ENCODE peak calls at places on chromosomes 7 and 10, in ten cellular contexts. One of them, this sample, is unnamed.
A peak's percentile ranks its signal among the peaks of the same experiment; 100 is the strongest.

GRCh38 chr7:127885843-127886242 is 145.4 kb downstream of the LRRC4 start:
- DNase-seq in stomach: no peak
- DNase-seq in thyroid gland: no peak
- DNase-seq in prostate gland: no peak
- DNase-seq in adipocyte: peak; percentile 73
- DNase-seq in OCI-LY7: no peak
- DNase-seq in psoas muscle: no peak
- DNase-seq in mesendoderm: peak; percentile 90
- DNase-seq in cardiac muscle cell: no peak
- DNase-seq in thoracic aorta: peak; percentile 19
- DNase-seq in this sample: no peak

GRCh38 chr7:124992881-124993562 is 63.4 kb upstream of the POT1 start:
- DNase-seq in stomach: peak; percentile 33
- DNase-seq in thyroid gland: no peak
- DNase-seq in prostate gland: no peak
- DNase-seq in adipocyte: peak; percentile 89
- DNase-seq in OCI-LY7: no peak
- DNase-seq in psoas muscle: no peak
- DNase-seq in mesendoderm: peak; percentile 74
- DNase-seq in cardiac muscle cell: no peak
- DNase-seq in thoracic aorta: peak; percentile 6
- DNase-seq in this sample: no peak

GRCh38 chr10:30028006-30028441 is 31.4 kb downstream of the JCAD start:
- DNase-seq in stomach: peak; percentile 66
- DNase-seq in thyroid gland: peak; percentile 96
- DNase-seq in prostate gland: peak; percentile 47
- DNase-seq in adipocyte: no peak
- DNase-seq in OCI-LY7: no peak
- DNase-seq in psoas muscle: no peak
- DNase-seq in mesendoderm: no peak
- DNase-seq in cardiac muscle cell: no peak
- DNase-seq in thoracic aorta: no peak
- DNase-seq in this sample: peak; percentile 44

GRCh38 chr10:37707829-37708578 is 149.4 kb downstream of the ZNF248 start:
- DNase-seq in stomach: no peak
- DNase-seq in thyroid gland: no peak
- DNase-seq in prostate gland: no peak
- DNase-seq in adipocyte: no peak
- DNase-seq in OCI-LY7: no peak
- DNase-seq in psoas muscle: no peak
- DNase-seq in mesendoderm: no peak
- DNase-seq in cardiac muscle cell: no peak
- DNase-seq in thoracic aorta: no peak
- DNase-seq in this sample: no peak

GRCh38 chr7:149753370-149754233 is 19.8 kb downstream of the ZNF467 start:
- DNase-seq in stomach: peak; percentile 66
- DNase-seq in thyroid gland: peak; percentile 46
- DNase-seq in prostate gland: no peak
- DNase-seq in adipocyte: peak; percentile 68
- DNase-seq in OCI-LY7: no peak
- DNase-seq in psoas muscle: no peak
- DNase-seq in mesendoderm: peak; percentile 54
- DNase-seq in cardiac muscle cell: peak; percentile 72
- DNase-seq in thoracic aorta: no peak
- DNase-seq in this sample: no peak

GRCh38 chr7:117616694-117617093 is 136.9 kb downstream of the CFTR start:
- DNase-seq in stomach: no peak
- DNase-seq in thyroid gland: no peak
- DNase-seq in prostate gland: no peak
- DNase-seq in adipocyte: no peak
- DNase-seq in OCI-LY7: no peak
- DNase-seq in psoas muscle: no peak
- DNase-seq in mesendoderm: no peak
- DNase-seq in cardiac muscle cell: no peak
- DNase-seq in thoracic aorta: no peak
- DNase-seq in this sample: no peak

GRCh38 chr7:17313175-17313574 is 14.7 kb downstream of the AHR start:
- DNase-seq in stomach: no peak
- DNase-seq in thyroid gland: no peak
- DNase-seq in prostate gland: no peak
- DNase-seq in adipocyte: no peak
- DNase-seq in OCI-LY7: no peak
- DNase-seq in psoas muscle: no peak
- DNase-seq in mesendoderm: no peak
- DNase-seq in cardiac muscle cell: no peak
- DNase-seq in thoracic aorta: no peak
- DNase-seq in this sample: no peak

GRCh38 chr7:43108255-43109011 is 4.0 kb upstream of the HECW1 start:
- DNase-seq in stomach: peak; percentile 72
- DNase-seq in thyroid gland: peak; percentile 86
- DNase-seq in prostate gland: peak; percentile 46
- DNase-seq in adipocyte: peak; percentile 73
- DNase-seq in OCI-LY7: peak; percentile 75
- DNase-seq in psoas muscle: peak; percentile 31
- DNase-seq in mesendoderm: peak; percentile 87
- DNase-seq in cardiac muscle cell: peak; percentile 79
- DNase-seq in thoracic aorta: peak; percentile 19
- DNase-seq in this sample: no peak

GRCh38 chr10:3853547-3853989 is 68.6 kb upstream of the KLF6 start:
- DNase-seq in stomach: peak; percentile 69
- DNase-seq in thyroid gland: peak; percentile 90
- DNase-seq in prostate gland: peak; percentile 89
- DNase-seq in adipocyte: no peak
- DNase-seq in OCI-LY7: no peak
- DNase-seq in psoas muscle: no peak
- DNase-seq in mesendoderm: no peak
- DNase-seq in cardiac muscle cell: no peak
- DNase-seq in thoracic aorta: no peak
- DNase-seq in this sample: no peak
- H3K4me1 ChIP-seq in stomach: peaks cover 42% of the 10 kb centered on the region
- H3K4me1 ChIP-seq in thyroid gland: peaks cover 14% of the 10 kb centered on the region
- H3K4me1 ChIP-seq in prostate gland: peaks cover 9% of the 10 kb centered on the region
- H3K4me1 ChIP-seq in adipocyte: peaks cover 37% of the 10 kb centered on the region
- H3K4me1 ChIP-seq in OCI-LY7: peaks cover 12% of the 10 kb centered on the region
- H3K4me1 ChIP-seq in psoas muscle: peaks cover 28% of the 10 kb centered on the region
- H3K4me1 ChIP-seq in mesendoderm: peaks cover 6% of the 10 kb centered on the region
- H3K4me1 ChIP-seq in cardiac muscle cell: no peaks in the 10 kb centered on the region
- H3K4me1 ChIP-seq in thoracic aorta: peaks cover 41% of the 10 kb centered on the region
- H3K4me1 ChIP-seq in this sample: peaks cover 29% of the 10 kb centered on the region

GRCh38 chr10:125107972-125108580 is 52.3 kb downstream of the CTBP2 start:
- DNase-seq in stomach: no peak
- DNase-seq in thyroid gland: no peak
- DNase-seq in prostate gland: no peak
- DNase-seq in adipocyte: no peak
- DNase-seq in OCI-LY7: no peak
- DNase-seq in psoas muscle: no peak
- DNase-seq in mesendoderm: no peak
- DNase-seq in cardiac muscle cell: no peak
- DNase-seq in thoracic aorta: no peak
- DNase-seq in this sample: no peak
- H3K36me3 ChIP-seq in stomach: peaks cover 48% of the 10 kb centered on the region
- H3K36me3 ChIP-seq in thyroid gland: peaks cover 17% of the 10 kb centered on the region
- H3K36me3 ChIP-seq in prostate gland: no peaks in the 10 kb centered on the region
- H3K36me3 ChIP-seq in adipocyte: peaks cover 25% of the 10 kb centered on the region
- H3K36me3 ChIP-seq in OCI-LY7: no peaks in the 10 kb centered on the region
- H3K36me3 ChIP-seq in psoas muscle: no peaks in the 10 kb centered on the region
- H3K36me3 ChIP-seq in mesendoderm: peaks cover 12% of the 10 kb centered on the region
- H3K36me3 ChIP-seq in cardiac muscle cell: peaks cover 14% of the 10 kb centered on the region
- H3K36me3 ChIP-seq in thoracic aorta: peaks cover 11% of the 10 kb centered on the region
- H3K36me3 ChIP-seq in this sample: no peaks in the 10 kb centered on the region

GRCh38 chr10:74011016-74011415 is 13.1 kb downstream of the VCL start:
- DNase-seq in stomach: no peak
- DNase-seq in thyroid gland: no peak
- DNase-seq in prostate gland: no peak
- DNase-seq in adipocyte: no peak
- DNase-seq in OCI-LY7: no peak
- DNase-seq in psoas muscle: no peak
- DNase-seq in mesendoderm: no peak
- DNase-seq in cardiac muscle cell: no peak
- DNase-seq in thoracic aorta: no peak
- DNase-seq in this sample: no peak

GRCh38 chr10:74013004-74013403 is 15.1 kb downstream of the VCL start:
- DNase-seq in stomach: no peak
- DNase-seq in thyroid gland: no peak
- DNase-seq in prostate gland: no peak
- DNase-seq in adipocyte: no peak
- DNase-seq in OCI-LY7: no peak
- DNase-seq in psoas muscle: no peak
- DNase-seq in mesendoderm: no peak
- DNase-seq in cardiac muscle cell: no peak
- DNase-seq in thoracic aorta: no peak
- DNase-seq in this sample: no peak

GRCh38 chr10:74012480-74012879 is 14.6 kb downstream of the VCL start:
- DNase-seq in stomach: no peak
- DNase-seq in thyroid gland: no peak
- DNase-seq in prostate gland: no peak
- DNase-seq in adipocyte: no peak
- DNase-seq in OCI-LY7: peak; percentile 51
- DNase-seq in psoas muscle: no peak
- DNase-seq in mesendoderm: no peak
- DNase-seq in cardiac muscle cell: no peak
- DNase-seq in thoracic aorta: no peak
- DNase-seq in this sample: no peak

GRCh38 chr10:74008212-74008731 is 10.4 kb downstream of the VCL start:
- DNase-seq in stomach: no peak
- DNase-seq in thyroid gland: no peak
- DNase-seq in prostate gland: no peak
- DNase-seq in adipocyte: peak; percentile 89
- DNase-seq in OCI-LY7: peak; percentile 76
- DNase-seq in psoas muscle: no peak
- DNase-seq in mesendoderm: no peak
- DNase-seq in cardiac muscle cell: no peak
- DNase-seq in thoracic aorta: no peak
- DNase-seq in this sample: no peak

DNA sequence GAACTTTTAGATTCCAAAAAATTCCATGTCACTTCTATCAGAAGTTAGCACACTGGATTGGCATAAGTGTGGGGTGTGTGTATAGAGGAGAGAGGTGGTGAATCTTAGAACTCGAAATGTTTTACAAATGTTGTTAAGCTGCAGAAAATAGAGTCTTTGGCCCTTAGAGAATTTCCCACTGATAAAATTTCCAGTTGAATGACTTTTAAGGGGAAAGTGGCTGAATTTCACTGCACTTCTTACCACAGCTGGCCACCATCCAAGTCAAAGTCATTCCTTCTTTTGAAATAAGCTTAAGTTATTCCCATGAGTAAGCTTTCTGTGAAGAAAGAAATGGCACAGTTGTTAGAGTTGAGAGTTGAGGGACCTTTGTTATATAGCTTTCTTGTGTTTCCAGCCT is 13.8 kb downstream of the VCL start:
- DNase-seq in stomach: no peak
- DNase-seq in thyroid gland: peak; percentile 72
- DNase-seq in prostate gland: no peak
- DNase-seq in adipocyte: peak; percentile 95
- DNase-seq in OCI-LY7: no peak
- DNase-seq in psoas muscle: no peak
- DNase-seq in mesendoderm: no peak
- DNase-seq in cardiac muscle cell: no peak
- DNase-seq in thoracic aorta: peak; percentile 23
- DNase-seq in this sample: no peak
- H3K4me1 ChIP-seq in stomach: peaks cover 69% of the 10 kb centered on the region
- H3K4me1 ChIP-seq in thyroid gland: peaks cover 25% of the 10 kb centered on the region
- H3K4me1 ChIP-seq in prostate gland: no peaks in the 10 kb centered on the region
- H3K4me1 ChIP-seq in adipocyte: peaks cover 57% of the 10 kb centered on the region
- H3K4me1 ChIP-seq in OCI-LY7: peaks cover 83% of the 10 kb centered on the region
- H3K4me1 ChIP-seq in psoas muscle: peaks cover 62% of the 10 kb centered on the region
- H3K4me1 ChIP-seq in mesendoderm: peaks cover 3% of the 10 kb centered on the region
- H3K4me1 ChIP-seq in cardiac muscle cell: peaks cover 15% of the 10 kb centered on the region
- H3K4me1 ChIP-seq in thoracic aorta: peaks cover 87% of the 10 kb centered on the region
- H3K4me1 ChIP-seq in this sample: peaks cover 51% of the 10 kb centered on the region

GRCh38 chr10:88042162-88043100 is 179.0 kb downstream of the PTEN start:
- DNase-seq in stomach: peak; percentile 61
- DNase-seq in thyroid gland: no peak
- DNase-seq in prostate gland: peak; percentile 73
- DNase-seq in adipocyte: peak; percentile 92
- DNase-seq in OCI-LY7: no peak
- DNase-seq in psoas muscle: no peak
- DNase-seq in mesendoderm: peak; percentile 53
- DNase-seq in cardiac muscle cell: peak; percentile 46
- DNase-seq in thoracic aorta: no peak
- DNase-seq in this sample: no peak

GRCh38 chr10:88039496-88040200 is 176.2 kb downstream of the PTEN start:
- DNase-seq in stomach: no peak
- DNase-seq in thyroid gland: no peak
- DNase-seq in prostate gland: no peak
- DNase-seq in adipocyte: peak; percentile 42
- DNase-seq in OCI-LY7: no peak
- DNase-seq in psoas muscle: no peak
- DNase-seq in mesendoderm: no peak
- DNase-seq in cardiac muscle cell: no peak
- DNase-seq in thoracic aorta: no peak
- DNase-seq in this sample: no peak

GRCh38 chr10:88045116-88045515 is 181.7 kb downstream of the PTEN start:
- DNase-seq in stomach: no peak
- DNase-seq in thyroid gland: no peak
- DNase-seq in prostate gland: no peak
- DNase-seq in adipocyte: no peak
- DNase-seq in OCI-LY7: no peak
- DNase-seq in psoas muscle: no peak
- DNase-seq in mesendoderm: no peak
- DNase-seq in cardiac muscle cell: no peak
- DNase-seq in thoracic aorta: no peak
- DNase-seq in this sample: no peak

GRCh38 chr10:88038268-88038667 is 174.8 kb downstream of the PTEN start:
- DNase-seq in stomach: no peak
- DNase-seq in thyroid gland: no peak
- DNase-seq in prostate gland: no peak
- DNase-seq in adipocyte: peak; percentile 83
- DNase-seq in OCI-LY7: no peak
- DNase-seq in psoas muscle: no peak
- DNase-seq in mesendoderm: no peak
- DNase-seq in cardiac muscle cell: no peak
- DNase-seq in thoracic aorta: no peak
- DNase-seq in this sample: no peak

DNA sequence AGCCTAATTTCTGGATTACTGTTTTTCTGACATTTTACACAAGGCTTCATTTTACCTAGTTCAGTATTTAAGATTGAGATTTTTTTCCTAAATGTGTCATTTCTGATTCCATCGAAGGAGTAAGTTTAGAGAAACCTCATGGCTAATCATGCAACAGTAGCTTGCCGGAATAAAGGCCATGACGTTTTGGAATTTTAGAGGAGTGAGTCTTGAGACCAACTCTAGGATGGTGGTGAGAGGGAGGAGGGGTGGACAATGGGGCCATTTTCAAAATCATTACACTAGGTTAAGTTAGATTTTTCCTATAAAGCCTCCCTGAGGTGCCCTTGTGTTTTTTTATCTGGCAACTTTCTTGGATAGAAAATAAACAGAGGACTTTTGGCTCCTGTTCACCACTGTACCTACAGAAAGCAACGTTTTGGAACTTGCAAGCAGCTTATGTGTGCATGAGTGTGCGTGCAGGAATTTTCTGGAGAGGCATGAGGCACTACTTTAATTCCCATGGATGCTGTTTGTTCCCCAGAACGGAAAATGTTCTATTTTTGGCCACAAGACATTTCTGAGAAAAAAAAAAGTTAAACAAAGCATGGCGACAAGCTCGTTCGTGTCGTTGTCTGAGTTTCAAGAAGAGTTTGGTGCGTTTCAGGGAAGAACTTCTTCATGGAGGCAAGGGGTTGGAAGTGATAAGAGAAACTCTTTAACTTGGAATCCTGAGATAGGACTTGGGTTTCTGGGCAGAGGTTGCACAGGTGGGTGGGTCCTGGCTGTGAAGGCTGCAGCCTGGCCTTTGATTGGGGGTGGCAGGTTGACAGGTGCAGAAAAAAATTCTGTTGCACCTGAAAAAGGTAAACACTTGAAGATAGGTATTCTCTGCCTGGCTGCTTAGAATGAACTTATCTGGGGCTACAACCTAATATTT is 178.1 kb downstream of the PTEN start:
- DNase-seq in stomach: no peak
- DNase-seq in thyroid gland: peak; percentile 24
- DNase-seq in prostate gland: no peak
- DNase-seq in adipocyte: peak; percentile 71
- DNase-seq in OCI-LY7: no peak
- DNase-seq in psoas muscle: no peak
- DNase-seq in mesendoderm: no peak
- DNase-seq in cardiac muscle cell: no peak
- DNase-seq in thoracic aorta: no peak
- DNase-seq in this sample: no peak
- H3K36me3 ChIP-seq in stomach: no peaks in the 10 kb centered on the region
- H3K36me3 ChIP-seq in thyroid gland: no peaks in the 10 kb centered on the region
- H3K36me3 ChIP-seq in prostate gland: no peaks in the 10 kb centered on the region
- H3K36me3 ChIP-seq in adipocyte: no peaks in the 10 kb centered on the region
- H3K36me3 ChIP-seq in OCI-LY7: no peaks in the 10 kb centered on the region
- H3K36me3 ChIP-seq in psoas muscle: no peaks in the 10 kb centered on the region
- H3K36me3 ChIP-seq in mesendoderm: no peaks in the 10 kb centered on the region
- H3K36me3 ChIP-seq in cardiac muscle cell: no peaks in the 10 kb centered on the region
- H3K36me3 ChIP-seq in thoracic aorta: no peaks in the 10 kb centered on the region
- H3K36me3 ChIP-seq in this sample: no peaks in the 10 kb centered on the region

This sample was measured in CD4-positive, alpha-beta memory T cell.